ENCODE peak calls at places on chromosomes 3 and 15, in six cellular contexts. H, I, L, A, Y and G are unnamed samples.

GRCh38 chr3:161644871-161645636 is 148.4 kb downstream of the OTOL1 start:
- DNase-seq in H (no peak), Y (no peak), A (no peak), I (no peak), L (no peak), G (no peak)

GRCh38 chr15:41971089-41971892 is 1.1 kb downstream of the EHD4 start:
- DNase-seq in I (peak; percentile 61), A (peak; percentile 69), Y (peak; percentile 82), H (peak; percentile 65), L (peak; percentile 85), G (peak; percentile 69)

GRCh38 chr3:66261318-66261717 is 40.5 kb downstream of the SLC25A26 start:
- DNase-seq in H (no peak), Y (peak; percentile 40), L (no peak), A (no peak), I (peak; percentile 19), G (no peak)

GRCh38 chr3:195876297-195877031 is 31.9 kb downstream of the TNK2 start:
- DNase-seq in I (no peak), H (no peak), A (peak; percentile 96), Y (no peak), L (no peak), G (peak; percentile 85)

GRCh38 chr3:195416795-195417194 is 26.0 kb downstream of the ACAP2 start:
- DNase-seq in Y (peak; percentile 38), A (no peak), L (no peak), I (no peak), H (no peak), G (no peak)

GRCh38 chr15:58770519-58770856 is 614 bp upstream of the MINDY2 start:
- DNase-seq in L (no peak), Y (no peak), A (no peak), H (no peak), I (peak; percentile 92), G (no peak)

GRCh38 chr3:32243519-32243918 is 5.0 kb downstream of the CMTM8 start:
- DNase-seq in L (no peak), H (no peak), I (no peak), A (no peak), Y (no peak), G (no peak)

GRCh38 chr3:157447026-157447694 is 10.5 kb downstream of the PTX3 start:
- DNase-seq in Y (peak; percentile 5), A (no peak), I (peak; percentile 76), H (no peak), L (no peak), G (no peak)

GRCh38 chr3:88180398-88180999 is 30.7 kb downstream of the C3orf38 start:
- DNase-seq in I (peak; percentile 75), H (no peak), Y (peak; percentile 55), L (no peak), A (peak; percentile 19), G (no peak)

GRCh38 chr15:92808611-92809063 is 91.5 kb upstream of the CHD2 start:
- DNase-seq in L (peak; percentile 83), H (no peak), I (peak; percentile 74), A (peak; percentile 66), Y (peak; percentile 77), G (no peak)

GRCh38 chr15:83983634-83984458 is 251.7 kb upstream of the GOLGA6L4 start:
- DNase-seq in A (no peak), L (no peak), Y (peak; percentile 44), I (peak; percentile 10), H (no peak), G (no peak)

GRCh38 chr3:135930243-135930642 is 35.3 kb upstream of the PPP2R3A start:
- DNase-seq in L (no peak), I (no peak), H (no peak), Y (no peak), A (no peak), G (no peak)

GRCh38 chr3:9770276-9770812 is 597 bp upstream of the CAMK1 start:
- DNase-seq in Y (no peak), I (peak; percentile 90), A (peak; percentile 93), L (peak; percentile 95), H (no peak), G (peak; percentile 36)

GRCh38 chr3:140050977-140051957 is 116.3 kb downstream of the CLSTN2 start:
- DNase-seq in I (no peak), A (no peak), L (no peak), H (peak; percentile 40), Y (peak; percentile 61), G (no peak)

GRCh38 chr15:73870700-73871408 is 2.5 kb upstream of the TBC1D21 start:
- DNase-seq in I (peak; percentile 89), A (no peak), L (no peak), Y (no peak), H (no peak), G (no peak)

GRCh38 chr3:99637041-99637380 is 1.4 kb upstream of the COL8A1 start:
- DNase-seq in Y (peak; percentile 64), L (no peak), A (no peak), H (no peak), I (peak; percentile 63), G (no peak)

GRCh38 chr3:80158332-80158731 is 390.5 kb upstream of the ROBO1 start:
- DNase-seq in A (no peak), I (no peak), H (no peak), L (no peak), Y (no peak), G (no peak)

GRCh38 chr3:145058483-145058882 is 1086.9 kb downstream of the DIPK2A start:
- DNase-seq in L (no peak), Y (no peak), A (no peak), I (no peak), H (no peak), G (no peak)

GRCh38 chr15:39918688-39919385 is 1.2 kb downstream of the GPR176 start:
- DNase-seq in I (peak; percentile 78), Y (no peak), H (no peak), L (no peak), A (no peak), G (no peak)

GRCh38 chr3:28556195-28556594 is 207.6 kb upstream of the AZI2 start:
- DNase-seq in L (no peak), I (no peak), H (no peak), Y (peak; percentile 5), A (no peak), G (no peak)

GRCh38 chr15:68298336-68298735 is 20.8 kb downstream of the FEM1B start:
- DNase-seq in A (no peak), I (no peak), L (no peak), H (no peak), Y (no peak), G (no peak)

GRCh38 chr3:5093786-5094185 is 28.3 kb upstream of the ARL8B start:
- DNase-seq in Y (no peak), H (no peak), L (no peak), A (no peak), I (no peak), G (no peak)

GRCh38 chr3:53163459-53164387 is 2.7 kb downstream of the PRKCD start:
- DNase-seq in L (no peak), H (no peak), Y (peak; percentile 65), A (no peak), I (peak; percentile 30), G (no peak)

GRCh38 chr3:99332726-99333125 is 305.7 kb upstream of the COL8A1 start:
- DNase-seq in A (no peak), Y (peak; percentile 4), L (no peak), I (no peak), H (no peak), G (no peak)

GRCh38 chr3:183490653-183491052 is 62.2 kb upstream of the MCF2L2 start:
- DNase-seq in Y (no peak), I (no peak), L (no peak), H (peak; percentile 41), A (peak; percentile 87), G (peak; percentile 50)

GRCh38 chr3:186368717-186369116 is 6.7 kb upstream of the DGKG start:
- DNase-seq in L (no peak), I (no peak), Y (no peak), H (no peak), A (no peak), G (no peak)

GRCh38 chr3:51706788-51707731 is at the start of gene GRM2:
- DNase-seq in L (peak; percentile 92), A (peak; percentile 62), I (peak; percentile 92), H (peak; percentile 95), Y (peak; percentile 95), G (no peak)

GRCh38 chr3:58994746-58995330 is 55.0 kb downstream of the CFAP20DC start:
- DNase-seq in I (peak; percentile 81), Y (peak; percentile 77), L (no peak), H (peak; percentile 34), A (peak; percentile 67), G (no peak)

GRCh38 chr3:8464668-8465067 is 37.0 kb upstream of the LMCD1 start:
- DNase-seq in Y (no peak), A (no peak), I (no peak), H (no peak), L (no peak), G (no peak)

GRCh38 chr15:32952901-32953889 is 235.4 kb downstream of the GREM1 start:
- DNase-seq in I (peak; percentile 58), A (no peak), H (peak; percentile 29), Y (peak; percentile 29), L (no peak), G (no peak)

DNA sequence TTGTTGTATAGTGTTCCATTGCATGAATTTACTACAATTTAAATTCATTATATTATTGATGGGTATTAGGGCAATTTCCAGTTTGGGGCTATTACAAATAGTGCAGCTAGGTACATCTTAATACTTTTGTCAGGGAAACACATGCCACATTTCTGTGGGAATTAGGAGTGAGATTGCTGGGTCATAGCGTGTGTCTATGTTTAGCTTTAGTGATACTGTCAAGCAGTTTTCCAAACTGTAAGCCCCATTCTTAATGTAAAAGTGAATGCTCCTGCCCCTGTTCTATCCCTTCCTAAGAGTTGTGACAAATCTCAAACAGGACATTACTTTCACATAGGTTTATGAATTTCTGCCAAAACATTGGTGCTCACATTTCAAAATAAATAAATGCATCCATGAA is 184.5 kb upstream of the ANKRD28 start:
- DNase-seq in H (no peak), L (no peak), A (no peak), Y (no peak), I (no peak), G (no peak)
- H3K27ac ChIP-seq in H (no peak overlapping the region), L (no peak overlapping the region), A (no peak overlapping the region), Y (no peak overlapping the region), I (no peak overlapping the region), G (no peak overlapping the region)

GRCh38 chr3:42801784-42802183 is 2.5 kb downstream of the HIGD1A start:
- DNase-seq in Y (no peak), I (no peak), A (no peak), L (no peak), H (no peak), G (no peak)
- H3K27ac ChIP-seq in Y (no peak overlapping the region), I (peak overlapping the region; percentile 90), A (no peak overlapping the region), L (no peak overlapping the region), H (no peak overlapping the region), G (no peak overlapping the region)

GRCh38 chr15:80389370-80389769 is 14.8 kb upstream of the ARNT2 start:
- DNase-seq in I (no peak), Y (no peak), A (no peak), H (no peak), L (no peak), G (no peak)
- H3K27ac ChIP-seq in I (no peak overlapping the region), Y (no peak overlapping the region), A (no peak overlapping the region), H (no peak overlapping the region), L (no peak overlapping the region), G (no peak overlapping the region)

GRCh38 chr3:129597792-129598381 is 8.6 kb downstream of the PLXND1 start:
- DNase-seq in I (peak; percentile 50), A (no peak), L (no peak), H (peak; percentile 66), Y (peak; percentile 93), G (no peak)
- H3K27ac ChIP-seq in I (no peak overlapping the region), A (peak overlapping the region; percentile 69), L (peak overlapping the region; percentile 79), H (no peak overlapping the region), Y (peak overlapping the region; percentile 74), G (peak overlapping the region; percentile 67)